ENCODE peak calls at places on chromosome 3, in six cellular contexts. D is neural progenitor cell, V is hepatocyte, X is GM12878, A is heart right ventricle, H is cardiac muscle cell. T is an unnamed sample. For H3K4me1, the result is how much of the 10 kb centered on the place peaks cover.

GRCh38 chr3:184737641-184738518 is 26.0 kb upstream of the MAGEF1 start:
- DNase-seq in H (no peak), D (no peak), A (no peak), V (peak), X (no peak), T (no peak)

GRCh38 chr3:48247401-48247807 is 6.5 kb downstream of the ZNF589 start:
- DNase-seq in X (no peak), V (no peak), A (no peak), H (no peak), D (no peak), T (no peak)

GRCh38 chr3:161212892-161213291 is 8.2 kb upstream of the NMD3 start:
- DNase-seq in A (no peak), H (no peak), V (no peak), X (no peak), D (no peak), T (no peak)

GRCh38 chr3:151859125-151859741 is 14.2 kb upstream of the SUCNR1 start:
- DNase-seq in D (no peak), V (no peak), A (no peak), X (no peak), H (no peak), T (no peak)

GRCh38 chr3:187926620-187927019 is 181.4 kb upstream of the BCL6 start:
- DNase-seq in H (no peak), X (no peak), D (no peak), V (no peak), A (no peak), T (no peak)

GRCh38 chr3:50372349-50372748 is 13.0 kb upstream of the TMEM115 start:
- DNase-seq in H (peak), D (no peak), V (peak), A (no peak), X (no peak), T (peak)

GRCh38 chr3:22713936-22714335 is 489.2 kb upstream of the UBE2E2 start:
- DNase-seq in X (no peak), V (peak), A (no peak), H (no peak), D (no peak), T (no peak)

GRCh38 chr3:146777941-146778340 is 172.8 kb upstream of the PLSCR5 start:
- DNase-seq in A (no peak), X (no peak), D (no peak), V (no peak), H (no peak), T (no peak)

GRCh38 chr3:118803096-118803476 is 231.6 kb downstream of the IGSF11 start:
- DNase-seq in H (no peak), D (no peak), A (no peak), X (no peak), V (no peak), T (no peak)

GRCh38 chr3:30341851-30342250 is 264.6 kb upstream of the TGFBR2 start:
- DNase-seq in D (no peak), V (no peak), H (no peak), X (no peak), A (no peak), T (no peak)

GRCh38 chr3:9172851-9173320 is 76.6 kb downstream of the SRGAP3 start:
- DNase-seq in V (no peak), X (no peak), D (no peak), H (no peak), A (no peak), T (no peak)

GRCh38 chr3:16790432-16791379 is 94.0 kb upstream of the PLCL2 start:
- DNase-seq in V (no peak), D (no peak), H (no peak), A (no peak), X (no peak), T (no peak)

GRCh38 chr3:46097691-46098241 is 70.5 kb upstream of the XCR1 start:
- DNase-seq in D (no peak), X (no peak), A (no peak), H (no peak), V (no peak), T (no peak)

GRCh38 chr3:176430244-176430893 is 766.9 kb downstream of the TBL1XR1 start:
- DNase-seq in D (peak), X (no peak), V (peak), H (peak), A (peak), T (no peak)

GRCh38 chr3:120557115-120557514 is 39.0 kb upstream of the NDUFB4 start:
- DNase-seq in H (no peak), V (no peak), D (no peak), X (no peak), A (no peak), T (no peak)
- H3K4me1 ChIP-seq in H (under half), V (under half), D (under half), X (under half), A (under half), T (under half)

DNA sequence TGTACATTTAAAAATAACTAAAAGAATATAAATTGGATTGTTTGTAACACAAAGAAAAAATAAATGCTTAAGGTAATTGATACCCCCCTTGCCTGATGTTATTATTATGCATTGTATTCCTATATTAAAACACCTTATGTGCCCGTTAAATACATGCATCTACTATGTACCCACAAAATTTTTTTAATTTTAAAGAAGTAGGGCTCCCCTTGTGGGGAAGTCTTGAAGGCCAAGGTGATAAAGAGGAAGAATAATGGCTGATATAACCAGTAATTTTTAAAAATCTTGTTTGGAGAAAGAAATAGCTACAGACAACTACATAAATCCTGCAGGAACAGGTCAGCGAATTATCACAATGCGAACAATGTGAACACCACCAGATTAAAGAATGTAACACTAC is 451.7 kb upstream of the ARHGEF26 start:
- DNase-seq in H (no peak), X (no peak), V (no peak), A (no peak), D (no peak), T (no peak)
- TF ChIP-seq CTCF in H (no peak), X (no peak), V (peak), A (peak), D (no peak), T (no peak)

DNA sequence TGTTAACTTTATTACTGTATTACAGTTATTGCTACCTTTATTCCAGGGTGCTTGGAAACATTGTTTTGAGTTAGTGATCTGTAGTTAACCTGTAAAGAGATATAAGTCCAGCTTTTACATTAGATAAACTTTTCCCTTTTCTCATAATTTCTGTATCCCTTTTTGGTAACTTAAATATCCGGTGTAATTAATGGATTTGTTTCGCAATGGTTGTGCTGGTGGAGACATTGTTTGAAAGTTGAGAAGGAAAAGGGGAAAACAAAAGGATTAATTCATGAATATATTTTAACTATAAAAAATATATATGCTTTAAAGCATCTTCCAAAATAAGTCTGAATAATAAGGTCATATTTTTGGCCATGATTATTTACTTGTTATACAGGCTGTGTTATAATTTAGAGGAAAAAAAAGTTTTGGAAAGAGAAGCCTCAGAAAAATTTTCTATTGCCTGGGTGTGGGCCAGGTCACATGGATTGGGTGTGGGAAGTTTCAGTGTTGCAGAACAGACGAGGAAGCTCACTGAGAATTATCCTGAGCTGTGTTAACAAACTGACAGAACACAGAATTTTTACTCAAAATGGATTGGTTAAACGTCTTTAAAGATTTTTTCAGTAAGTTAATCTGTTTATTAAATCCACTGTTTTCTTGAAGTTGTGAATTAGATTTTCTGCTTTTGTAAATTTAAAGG is 27.7 kb upstream of the IL20RB start:
- DNase-seq in V (peak), X (no peak), A (peak), D (no peak), H (no peak), T (peak)
- H3K4me1 ChIP-seq in V (under half), X (under half), A (under half), D (under half), H (under half), T (under half)

GRCh38 chr3:170357176-170357919 is at the start of gene SKIL:
- DNase-seq in V (peak), A (peak), H (peak), D (peak), X (peak), T (peak)
- TF ChIP-seq CTCF in V (peak), A (no peak), H (peak), D (no peak), X (no peak), T (no peak)

DNA sequence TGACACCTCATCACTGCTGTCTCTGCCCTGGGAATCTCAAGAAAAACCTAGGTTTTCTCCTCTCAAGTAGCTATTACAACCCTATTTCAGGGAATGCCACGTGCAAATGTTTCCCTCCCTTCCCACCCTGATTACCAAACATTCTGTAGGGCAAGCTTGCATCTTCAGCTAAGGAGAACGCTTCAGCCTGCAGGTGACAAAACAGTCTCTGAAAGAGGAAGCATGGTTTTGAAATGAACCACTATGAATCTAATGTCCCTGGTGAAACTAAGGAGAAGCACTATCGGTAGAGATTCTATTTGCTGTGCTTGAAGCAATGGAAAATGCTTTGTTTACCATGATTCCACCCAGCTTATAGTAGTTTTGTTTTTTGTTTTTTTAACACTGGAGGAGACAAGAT is 65.3 kb downstream of the USF3 start:
- DNase-seq in X (no peak), D (no peak), H (no peak), A (no peak), V (no peak), T (no peak)
- H3K4me1 ChIP-seq in X (under half), D (under half), H (under half), A (under half), V (under half), T (under half)

DNA sequence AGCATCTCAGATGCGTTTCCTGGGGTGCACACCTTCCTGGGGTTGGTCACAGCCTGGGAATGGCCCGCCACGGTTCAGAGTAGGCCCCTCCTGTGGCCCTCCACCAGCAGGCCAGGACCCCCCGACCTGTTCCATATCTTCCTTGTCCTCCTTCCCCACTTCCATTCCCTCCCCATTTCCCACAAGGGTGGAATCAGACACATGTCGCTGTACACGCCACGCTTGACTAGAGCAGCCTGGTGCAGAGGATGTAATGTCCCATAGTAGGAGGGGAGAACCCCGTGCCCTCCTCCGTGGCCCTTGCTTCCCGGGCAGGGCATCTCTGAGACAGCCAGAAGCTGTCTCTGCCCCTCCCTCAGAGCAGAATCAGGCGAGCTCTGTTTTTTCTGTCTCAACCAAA is 36.3 kb upstream of the PRR23E start:
- DNase-seq in A (no peak), H (no peak), V (no peak), D (no peak), X (no peak), T (no peak)
- TF ChIP-seq CTCF in A (no peak), H (no peak), V (no peak), D (no peak), X (no peak), T (no peak)

DNA sequence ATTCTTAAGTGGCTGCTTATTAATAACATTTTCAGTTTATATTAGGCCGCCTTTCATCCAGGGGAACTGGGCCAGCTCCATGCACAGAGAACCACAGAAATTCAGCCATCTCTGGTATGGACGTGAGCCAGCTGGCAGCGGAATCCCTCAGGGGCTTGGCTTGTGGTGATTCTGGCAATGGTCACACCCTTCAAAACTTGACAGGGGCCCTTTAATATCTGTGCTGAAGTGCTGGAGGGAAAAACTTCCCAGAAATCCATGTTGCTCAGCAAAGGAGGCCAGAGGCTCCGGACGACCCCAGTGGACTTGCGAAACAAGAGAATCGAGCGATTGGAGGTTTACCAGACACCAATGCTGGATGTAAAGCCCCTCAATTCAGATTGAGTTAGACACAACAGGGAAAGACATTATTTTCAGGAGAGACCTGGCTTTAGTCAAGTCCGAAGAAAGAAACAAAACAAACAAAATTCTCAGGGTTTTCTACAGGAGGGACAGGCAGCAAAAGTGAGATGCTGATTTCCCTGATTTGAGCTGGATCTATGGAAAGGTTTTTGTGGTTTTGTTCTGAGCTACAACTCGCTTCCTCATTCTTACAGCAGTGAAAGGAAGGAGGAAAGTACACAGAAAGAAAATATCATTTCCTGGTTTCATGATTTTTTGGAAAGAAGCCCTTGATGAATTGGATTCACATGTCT is 11.1 kb downstream of the PRICKLE2 start:
- DNase-seq in X (no peak), H (no peak), V (peak), D (no peak), A (peak), T (peak)
- H3K4me1 ChIP-seq in X (under half), H (under half), V (under half), D (under half), A (under half), T (under half)

T was measured in colonic mucosa.